ENCODE peak calls at places on chromosomes 11 and 22, in ten cellular contexts. Z is stimulated activated CD4-positive, alpha-beta T cell treated with anti-CD3 and anti-CD28 coated beads, Interleukin-2, amount 100 ng/mL, for 48 hours; V is right lobe of liver; O is dermis blood vessel endothelial cell; H is GM12864; G is HEK293T; B is NCI-H226; C is brain pericyte; Q is iPS-NIHi11; F is smooth muscle cell of the brain vasculature. L is an unnamed sample.

GRCh38 chr22:20026204-20026908 is 5.4 kb downstream of the TANGO2 start:
- DNase-seq in Z (no peak), V (no peak), O (no peak), H (no peak), G (no peak), B (no peak), C (no peak), Q (no peak), F (no peak), L (no peak)

GRCh38 chr11:5992604-5993251 is 5.9 kb upstream of the OR52L1 start:
- DNase-seq in Z (no peak), V (no peak), O (peak), H (no peak), G (peak), B (no peak), C (no peak), Q (peak), F (no peak), L (peak)

GRCh38 chr11:14541180-14541579 is 21.0 kb upstream of the PSMA1 start:
- DNase-seq in Z (no peak), V (no peak), O (no peak), H (no peak), G (no peak), B (no peak), C (no peak), Q (no peak), F (no peak), L (no peak)

GRCh38 chr11:85791326-85791990 is 19.5 kb downstream of the SYTL2 start:
- DNase-seq in Z (no peak), V (no peak), O (no peak), H (no peak), G (no peak), B (no peak), C (no peak), Q (no peak), F (no peak), L (no peak)

GRCh38 chr11:45179686-45180085 is 33.2 kb downstream of the PRDM11 start:
- DNase-seq in Z (no peak), V (no peak), O (no peak), H (no peak), G (no peak), B (no peak), C (no peak), Q (no peak), F (no peak), L (no peak)

GRCh38 chr11:83680351-83680750 is 394.2 kb upstream of the CCDC90B start:
- DNase-seq in Z (no peak), V (no peak), O (no peak), H (no peak), G (no peak), B (no peak), C (no peak), Q (no peak), F (no peak), L (no peak)

GRCh38 chr22:20324139-20324516 is 4.3 kb upstream of the DGCR6L start:
- DNase-seq in Z (peak), V (no peak), O (no peak), H (no peak), G (no peak), B (no peak), C (no peak), Q (no peak), F (no peak), L (no peak)

GRCh38 chr22:31102441-31103081 is 4.8 kb downstream of the SELENOM start:
- DNase-seq in Z (no peak), V (no peak), O (peak), H (no peak), G (no peak), B (peak), C (no peak), Q (no peak), F (no peak), L (no peak)

GRCh38 chr11:79439430-79439892 is 1.4 kb downstream of the TENM4 start:
- DNase-seq in Z (no peak), V (no peak), O (no peak), H (no peak), G (no peak), B (no peak), C (no peak), Q (no peak), F (no peak), L (no peak)

L was measured in NCI-H460.